ENCODE peak calls at places on chromosomes 12 and 14, in five cellular contexts. I is amniotic stem cell, Q is lower lobe of right lung, V is AG08396, E is NCI-H2171. A is an unnamed sample.

GRCh38 chr14:104101086-104101621 is 15.7 kb downstream of the ASPG start:
- DNase-seq in E (no peak), Q (peak; percentile 67), I (no peak), V (no peak), A (no peak)

GRCh38 chr14:72610096-72610830 is 283.6 kb downstream of the DPF3 start:
- DNase-seq in Q (no peak), E (no peak), I (no peak), V (no peak), A (no peak)

GRCh38 chr12:25083211-25083610 is 111.7 kb downstream of the DNAI7 start:
- DNase-seq in I (no peak), V (no peak), E (no peak), Q (no peak), A (no peak)

GRCh38 chr12:48197549-48197966 is 5.5 kb downstream of the OR10AD1 start:
- DNase-seq in I (no peak), Q (no peak), E (no peak), V (no peak), A (no peak)

GRCh38 chr14:68815288-68816182 is 22.7 kb upstream of the ZFP36L1 start:
- DNase-seq in Q (no peak), I (no peak), V (no peak), E (no peak), A (no peak)

GRCh38 chr12:107320031-107320928 is 226.9 kb upstream of the CRY1 start:
- DNase-seq in V (peak; percentile 63), Q (peak; percentile 67), E (peak; percentile 50), I (peak; percentile 9), A (peak; percentile 83)

GRCh38 chr12:93130371-93131049 is 201.4 kb upstream of the EEA1 start:
- DNase-seq in E (no peak), Q (no peak), I (no peak), V (no peak), A (no peak)

GRCh38 chr12:57343703-57344378 is 87.0 kb downstream of the R3HDM2 start:
- DNase-seq in E (no peak), V (no peak), I (no peak), Q (no peak), A (no peak)

GRCh38 chr12:53169644-53170043 is 10.9 kb upstream of the ZNF740 start:
- DNase-seq in Q (no peak), V (no peak), I (no peak), E (no peak), A (no peak)

GRCh38 chr14:64459737-64460136 is 5.6 kb upstream of the AKAP5 start:
- DNase-seq in V (no peak), Q (no peak), I (no peak), E (no peak), A (no peak)

GRCh38 chr14:52227559-52228222 is 39.8 kb upstream of the PTGDR start:
- DNase-seq in I (no peak), Q (no peak), E (no peak), V (no peak), A (no peak)